ENCODE peak calls at places on chromosome 16, in six cellular contexts. D is AG09309, I is lung, T is breast epithelium, F is mammary epithelial cell, G is GM06990. Q is an unnamed sample.

GRCh38 chr16:4593069-4593468 is 21.6 kb downstream of the UBALD1 start:
- DNase-seq in I (no peak), D (no peak), F (no peak), T (no peak), G (no peak), Q (peak; percentile 41)

GRCh38 chr16:727291-727977 is 528 bp downstream of the HAGHL start:
- DNase-seq in I (no peak), D (no peak), G (peak; percentile 62), T (no peak), F (no peak), Q (no peak)

GRCh38 chr16:82082097-82082496 is 47.0 kb downstream of the HSD17B2 start:
- DNase-seq in T (no peak), I (no peak), F (no peak), D (no peak), G (no peak), Q (no peak)

GRCh38 chr16:70158261-70158939 is 15.2 kb upstream of the CLEC18C start:
- DNase-seq in F (no peak), I (no peak), D (no peak), G (no peak), T (no peak), Q (no peak)

GRCh38 chr16:82509636-82510035 is 117.1 kb upstream of the CDH13 start:
- DNase-seq in F (peak; percentile 7), T (no peak), D (no peak), G (no peak), I (no peak), Q (peak; percentile 3)

GRCh38 chr16:57945740-57946138 is 25.2 kb downstream of the CNGB1 start:
- DNase-seq in D (no peak), G (no peak), F (no peak), T (no peak), I (no peak), Q (no peak)

GRCh38 chr16:4239020-4239419 is 2.9 kb downstream of the SRL start:
- DNase-seq in F (no peak), I (no peak), D (no peak), T (no peak), G (no peak), Q (no peak)

GRCh38 chr16:66030036-66030435 is 336.5 kb upstream of the CDH5 start:
- DNase-seq in I (no peak), G (no peak), D (no peak), T (no peak), F (no peak), Q (peak; percentile 77)

GRCh38 chr16:2159052-2159838 is 3.7 kb downstream of the TRAF7 start:
- DNase-seq in T (no peak), D (no peak), F (no peak), I (no peak), G (no peak), Q (peak; percentile 89)

GRCh38 chr16:4790871-4791270 is 2.7 kb upstream of the SEPTIN12 start:
- DNase-seq in G (no peak), T (no peak), F (no peak), I (no peak), D (no peak), Q (no peak)

GRCh38 chr16:75415169-75415908 is 18.0 kb downstream of the CFDP1 start:
- DNase-seq in F (peak; percentile 24), G (no peak), D (no peak), I (no peak), T (no peak), Q (no peak)

GRCh38 chr16:81494434-81494806 is 49.8 kb downstream of the CMIP start:
- DNase-seq in T (no peak), G (no peak), I (no peak), D (no peak), F (no peak), Q (no peak)

GRCh38 chr16:85580684-85581083 is 32.4 kb upstream of the GSE1 start:
- DNase-seq in T (no peak), D (no peak), I (no peak), F (no peak), G (no peak), Q (no peak)

GRCh38 chr16:72198021-72198420 is 26.1 kb upstream of the PMFBP1 start:
- DNase-seq in I (no peak), T (no peak), G (no peak), D (peak; percentile 76), F (no peak), Q (peak; percentile 87)

GRCh38 chr16:84851192-84852127 is 31.7 kb downstream of the CRISPLD2 start:
- DNase-seq in I (no peak), D (peak; percentile 78), G (no peak), T (peak; percentile 69), F (peak; percentile 93), Q (peak; percentile 99)

GRCh38 chr16:75319513-75320401 is 68.3 kb upstream of the BCAR1 start:
- DNase-seq in G (peak; percentile 57), T (no peak), D (peak; percentile 84), I (no peak), F (peak; percentile 73), Q (peak; percentile 97)

GRCh38 chr16:51553910-51554309 is 402.8 kb upstream of the SALL1 start:
- DNase-seq in T (no peak), G (no peak), D (no peak), I (no peak), F (peak; percentile 68), Q (no peak)

GRCh38 chr16:51773051-51773450 is 622.0 kb upstream of the SALL1 start:
- DNase-seq in D (no peak), F (no peak), G (no peak), I (no peak), T (no peak), Q (no peak)

GRCh38 chr16:839643-840408 is 39.3 kb upstream of the GNG13 start:
- DNase-seq in G (no peak), T (no peak), I (no peak), F (no peak), D (no peak), Q (no peak)

GRCh38 chr16:49521706-49522325 is 148.2 kb downstream of the C16orf78 start:
- DNase-seq in I (no peak), G (no peak), F (no peak), D (no peak), T (no peak), Q (no peak)

GRCh38 chr16:49183911-49184310 is 97.7 kb downstream of the CBLN1 start:
- DNase-seq in T (no peak), F (peak; percentile 25), D (no peak), G (peak; percentile 5), I (no peak), Q (no peak)

GRCh38 chr16:14104066-14104465 is 32.9 kb downstream of the MRTFB start:
- DNase-seq in F (no peak), I (no peak), G (no peak), T (no peak), D (no peak), Q (no peak)

GRCh38 chr16:14106961-14107360 is 35.8 kb downstream of the MRTFB start:
- DNase-seq in D (no peak), T (no peak), F (no peak), I (no peak), G (no peak), Q (no peak)

GRCh38 chr16:14105976-14106375 is 34.9 kb downstream of the MRTFB start:
- DNase-seq in I (no peak), F (no peak), G (no peak), D (no peak), T (no peak), Q (no peak)

GRCh38 chr16:14109077-14109775 is 38.1 kb downstream of the MRTFB start:
- DNase-seq in G (no peak), D (no peak), F (no peak), T (no peak), I (no peak), Q (no peak)

DNA sequence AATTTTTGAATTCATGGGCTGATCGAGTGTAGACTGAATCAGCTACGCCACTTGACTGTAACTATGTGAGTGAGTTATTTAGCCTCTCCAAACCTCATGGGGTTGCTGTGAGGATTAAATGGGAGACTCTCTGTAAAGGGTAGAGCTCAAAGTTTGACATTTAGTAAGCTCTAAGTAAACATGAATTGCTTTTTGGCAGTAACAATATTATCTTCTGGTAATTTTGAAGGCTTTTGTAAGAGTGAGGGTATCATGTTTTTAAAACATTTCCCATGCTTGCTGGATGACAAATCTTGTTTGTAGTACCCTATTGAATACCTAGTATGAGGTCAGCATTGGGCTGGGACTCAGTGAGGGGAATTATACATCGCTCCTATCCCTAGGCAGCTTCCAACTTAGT is 35.3 kb downstream of the MRTFB start:
- DNase-seq in D (no peak), I (no peak), F (no peak), G (no peak), T (no peak), Q (no peak)
- TF ChIP-seq CTCF in D (no peak), I (no peak), F (no peak), G (no peak), T (no peak), Q (no peak)

GRCh38 chr16:89563639-89564392 is 3.3 kb downstream of the RPL13 start:
- DNase-seq in G (no peak), D (no peak), T (no peak), I (no peak), F (no peak), Q (no peak)
- H3K4me3 ChIP-seq in G (peak overlapping the region; percentile 13), D (no peak overlapping the region), T (no peak overlapping the region), I (no peak overlapping the region), F (no peak overlapping the region), Q (no peak overlapping the region)

GRCh38 chr16:68285683-68286082 is 21.4 kb downstream of the SLC7A6 start:
- DNase-seq in D (no peak), T (no peak), I (no peak), G (no peak), F (no peak), Q (no peak)

GRCh38 chr16:68286153-68287074 is 22.1 kb downstream of the SLC7A6 start:
- DNase-seq in D (no peak), F (no peak), G (no peak), I (no peak), T (no peak), Q (no peak)

GRCh38 chr16:68283840-68284595 is 19.7 kb downstream of the SLC7A6 start:
- DNase-seq in F (no peak), G (peak; percentile 31), D (no peak), T (no peak), I (no peak), Q (no peak)

GRCh38 chr16:68283346-68283745 is 19.0 kb downstream of the SLC7A6 start:
- DNase-seq in I (no peak), D (no peak), G (no peak), T (no peak), F (no peak), Q (no peak)

DNA sequence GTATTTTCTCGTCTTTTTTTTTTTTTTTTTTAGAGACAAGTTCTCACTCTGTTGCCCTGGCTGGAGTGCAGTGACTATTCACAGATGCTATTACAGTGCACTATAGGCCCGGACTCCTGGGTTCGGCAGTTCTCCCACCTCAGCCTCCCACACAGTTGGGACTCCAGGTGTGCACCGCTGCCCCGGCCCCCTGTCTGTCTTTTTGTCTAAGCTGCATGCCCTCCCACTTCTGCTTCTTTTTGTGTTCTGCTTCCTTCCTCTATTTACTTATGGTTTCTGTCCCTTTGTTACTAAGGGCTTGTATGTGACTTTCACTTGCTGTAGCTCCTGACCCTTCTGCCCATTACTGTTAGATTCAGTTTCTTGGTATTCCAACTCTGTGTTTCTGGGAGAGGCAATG is 20.5 kb downstream of the SLC7A6 start:
- DNase-seq in G (peak; percentile 78), T (no peak), F (no peak), I (no peak), D (no peak), Q (no peak)
- TF ChIP-seq CTCF in G (no peak), T (no peak), F (no peak), I (no peak), D (no peak), Q (no peak)

DNA sequence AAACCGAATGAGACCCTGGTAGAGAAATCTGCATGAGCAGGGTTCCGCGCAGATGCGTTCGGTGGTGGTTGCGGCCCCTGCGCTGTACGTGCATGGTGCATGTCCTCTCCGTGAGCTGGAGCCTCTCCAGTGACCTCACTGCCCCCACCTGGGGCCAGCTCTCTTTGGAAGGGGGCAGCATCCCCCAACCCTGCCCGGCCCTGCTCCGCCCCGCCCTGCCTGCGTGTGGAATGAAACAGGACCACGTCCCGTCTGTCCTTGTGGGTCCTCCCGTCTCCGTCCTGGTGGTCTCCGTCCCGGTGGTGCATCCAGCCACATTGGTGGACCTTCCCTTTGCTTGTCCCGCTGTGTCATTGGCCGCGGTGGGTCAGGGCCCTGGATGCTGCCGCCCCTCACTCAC is 84.9 kb downstream of the AMFR start:
- DNase-seq in T (no peak), F (no peak), G (no peak), I (no peak), D (no peak), Q (no peak)
- H3K4me3 ChIP-seq in T (no peak overlapping the region), F (no peak overlapping the region), G (no peak overlapping the region), I (no peak overlapping the region), D (no peak overlapping the region), Q (no peak overlapping the region)

Q was measured in astrocyte of the spinal cord.